ENCODE peak calls at places on chromosomes 6 and 20, in six cellular contexts. One of them, this sample, is unnamed.

GRCh38 chr6:56831334-56831733 is 123.6 kb upstream of the BEND6 start:
- DNase-seq in cardiac muscle cell: peak; percentile 49
- DNase-seq in activated CD4-positive, alpha-beta T cell treated with anti-CD3 and anti-CD28 coated beads for 4 hours: no peak
- DNase-seq in posterior vena cava: no peak
- DNase-seq in WERI-Rb-1: no peak
- DNase-seq in WTC11: no peak
- DNase-seq in this sample: no peak

GRCh38 chr6:112282217-112282616 is 27.9 kb upstream of the LAMA4 start:
- DNase-seq in activated CD4-positive, alpha-beta T cell treated with anti-CD3 and anti-CD28 coated beads for 4 hours: no peak
- DNase-seq in WERI-Rb-1: peak; percentile 25
- DNase-seq in posterior vena cava: no peak
- DNase-seq in WTC11: peak; percentile 16
- DNase-seq in cardiac muscle cell: peak; percentile 91
- DNase-seq in this sample: no peak

GRCh38 chr6:158654498-158654897 is 4.6 kb downstream of the SYTL3 start:
- DNase-seq in cardiac muscle cell: peak; percentile 47
- DNase-seq in posterior vena cava: peak; percentile 92
- DNase-seq in WERI-Rb-1: peak; percentile 75
- DNase-seq in activated CD4-positive, alpha-beta T cell treated with anti-CD3 and anti-CD28 coated beads for 4 hours: no peak
- DNase-seq in WTC11: no peak
- DNase-seq in this sample: no peak

GRCh38 chr20:56361888-56362287 is 3.1 kb downstream of the FAM210B start:
- DNase-seq in posterior vena cava: no peak
- DNase-seq in WERI-Rb-1: no peak
- DNase-seq in WTC11: no peak
- DNase-seq in activated CD4-positive, alpha-beta T cell treated with anti-CD3 and anti-CD28 coated beads for 4 hours: no peak
- DNase-seq in cardiac muscle cell: no peak
- DNase-seq in this sample: no peak

GRCh38 chr6:128346569-128346968 is 173.8 kb downstream of the PTPRK start:
- DNase-seq in cardiac muscle cell: no peak
- DNase-seq in activated CD4-positive, alpha-beta T cell treated with anti-CD3 and anti-CD28 coated beads for 4 hours: no peak
- DNase-seq in posterior vena cava: no peak
- DNase-seq in WERI-Rb-1: no peak
- DNase-seq in WTC11: no peak
- DNase-seq in this sample: no peak

GRCh38 chr20:49187330-49188100 is 619 bp downstream of the STAU1 start:
- DNase-seq in cardiac muscle cell: peak; percentile 38
- DNase-seq in WERI-Rb-1: peak; percentile 13
- DNase-seq in posterior vena cava: no peak
- DNase-seq in WTC11: no peak
- DNase-seq in activated CD4-positive, alpha-beta T cell treated with anti-CD3 and anti-CD28 coated beads for 4 hours: peak; percentile 13
- DNase-seq in this sample: no peak

GRCh38 chr20:32839227-32839981 is 19.3 kb upstream of the EFCAB8 start:
- DNase-seq in WTC11: no peak
- DNase-seq in posterior vena cava: no peak
- DNase-seq in activated CD4-positive, alpha-beta T cell treated with anti-CD3 and anti-CD28 coated beads for 4 hours: no peak
- DNase-seq in WERI-Rb-1: no peak
- DNase-seq in cardiac muscle cell: no peak
- DNase-seq in this sample: no peak

GRCh38 chr20:47353224-47353696 is 3.2 kb downstream of the ZMYND8 start:
- DNase-seq in WTC11: no peak
- DNase-seq in cardiac muscle cell: no peak
- DNase-seq in WERI-Rb-1: no peak
- DNase-seq in activated CD4-positive, alpha-beta T cell treated with anti-CD3 and anti-CD28 coated beads for 4 hours: no peak
- DNase-seq in posterior vena cava: no peak
- DNase-seq in this sample: no peak

GRCh38 chr6:6742535-6742934 is 154.0 kb downstream of the LY86 start:
- DNase-seq in posterior vena cava: no peak
- DNase-seq in WTC11: no peak
- DNase-seq in activated CD4-positive, alpha-beta T cell treated with anti-CD3 and anti-CD28 coated beads for 4 hours: no peak
- DNase-seq in WERI-Rb-1: peak; percentile 91
- DNase-seq in cardiac muscle cell: no peak
- DNase-seq in this sample: no peak

GRCh38 chr6:151962246-151962846 is 154.9 kb downstream of the ESR1 start:
- DNase-seq in cardiac muscle cell: no peak
- DNase-seq in posterior vena cava: no peak
- DNase-seq in activated CD4-positive, alpha-beta T cell treated with anti-CD3 and anti-CD28 coated beads for 4 hours: no peak
- DNase-seq in WTC11: no peak
- DNase-seq in WERI-Rb-1: no peak
- DNase-seq in this sample: no peak

GRCh38 chr20:52031574-52032303 is 159.8 kb downstream of the ZFP64 start:
- DNase-seq in activated CD4-positive, alpha-beta T cell treated with anti-CD3 and anti-CD28 coated beads for 4 hours: no peak
- DNase-seq in WTC11: no peak
- DNase-seq in WERI-Rb-1: no peak
- DNase-seq in cardiac muscle cell: no peak
- DNase-seq in posterior vena cava: no peak
- DNase-seq in this sample: no peak

GRCh38 chr20:24132246-24132645 is 143.7 kb upstream of the GGTLC1 start:
- DNase-seq in WTC11: no peak
- DNase-seq in cardiac muscle cell: peak; percentile 28
- DNase-seq in posterior vena cava: no peak
- DNase-seq in WERI-Rb-1: no peak
- DNase-seq in activated CD4-positive, alpha-beta T cell treated with anti-CD3 and anti-CD28 coated beads for 4 hours: no peak
- DNase-seq in this sample: no peak

GRCh38 chr6:28824793-28825731 is 98.7 kb downstream of the TRIM27 start:
- DNase-seq in activated CD4-positive, alpha-beta T cell treated with anti-CD3 and anti-CD28 coated beads for 4 hours: no peak
- DNase-seq in WTC11: no peak
- DNase-seq in WERI-Rb-1: no peak
- DNase-seq in posterior vena cava: no peak
- DNase-seq in cardiac muscle cell: no peak
- DNase-seq in this sample: no peak

GRCh38 chr6:42714098-42714761 is 8.2 kb downstream of the PRPH2 start:
- DNase-seq in posterior vena cava: peak; percentile 16
- DNase-seq in WTC11: no peak
- DNase-seq in WERI-Rb-1: no peak
- DNase-seq in activated CD4-positive, alpha-beta T cell treated with anti-CD3 and anti-CD28 coated beads for 4 hours: no peak
- DNase-seq in cardiac muscle cell: no peak
- DNase-seq in this sample: no peak

GRCh38 chr20:4509825-4510522 is 211.7 kb upstream of the PRND start:
- DNase-seq in posterior vena cava: no peak
- DNase-seq in cardiac muscle cell: no peak
- DNase-seq in activated CD4-positive, alpha-beta T cell treated with anti-CD3 and anti-CD28 coated beads for 4 hours: no peak
- DNase-seq in WERI-Rb-1: no peak
- DNase-seq in WTC11: no peak
- DNase-seq in this sample: no peak

GRCh38 chr6:119543332-119543731 is 193.8 kb upstream of the MAN1A1 start:
- DNase-seq in WERI-Rb-1: no peak
- DNase-seq in cardiac muscle cell: no peak
- DNase-seq in activated CD4-positive, alpha-beta T cell treated with anti-CD3 and anti-CD28 coated beads for 4 hours: no peak
- DNase-seq in WTC11: no peak
- DNase-seq in posterior vena cava: no peak
- DNase-seq in this sample: no peak

GRCh38 chr6:46925563-46926253 is 4.0 kb upstream of the ADGRF5 start:
- DNase-seq in WTC11: no peak
- DNase-seq in WERI-Rb-1: no peak
- DNase-seq in cardiac muscle cell: no peak
- DNase-seq in posterior vena cava: peak; percentile 91
- DNase-seq in activated CD4-positive, alpha-beta T cell treated with anti-CD3 and anti-CD28 coated beads for 4 hours: no peak
- DNase-seq in this sample: no peak

GRCh38 chr20:50379049-50379990 is 130.9 kb upstream of the PTPN1 start:
- DNase-seq in activated CD4-positive, alpha-beta T cell treated with anti-CD3 and anti-CD28 coated beads for 4 hours: no peak
- DNase-seq in posterior vena cava: peak; percentile 96
- DNase-seq in WTC11: no peak
- DNase-seq in WERI-Rb-1: no peak
- DNase-seq in cardiac muscle cell: no peak
- DNase-seq in this sample: no peak

GRCh38 chr6:52929321-52930164 is 20.0 kb upstream of the GSTA3 start:
- DNase-seq in cardiac muscle cell: no peak
- DNase-seq in activated CD4-positive, alpha-beta T cell treated with anti-CD3 and anti-CD28 coated beads for 4 hours: no peak
- DNase-seq in WTC11: no peak
- DNase-seq in posterior vena cava: no peak
- DNase-seq in WERI-Rb-1: no peak
- DNase-seq in this sample: no peak

GRCh38 chr6:44052419-44053011 is 74.7 kb downstream of the MRPL14 start:
- DNase-seq in WTC11: peak; percentile 60
- DNase-seq in WERI-Rb-1: no peak
- DNase-seq in posterior vena cava: no peak
- DNase-seq in cardiac muscle cell: no peak
- DNase-seq in activated CD4-positive, alpha-beta T cell treated with anti-CD3 and anti-CD28 coated beads for 4 hours: no peak
- DNase-seq in this sample: no peak

GRCh38 chr6:135680964-135681913 is 170.3 kb upstream of the PDE7B start:
- DNase-seq in posterior vena cava: no peak
- DNase-seq in activated CD4-positive, alpha-beta T cell treated with anti-CD3 and anti-CD28 coated beads for 4 hours: no peak
- DNase-seq in WTC11: no peak
- DNase-seq in WERI-Rb-1: no peak
- DNase-seq in cardiac muscle cell: no peak
- DNase-seq in this sample: no peak

GRCh38 chr6:32148722-32149576 is 2.8 kb downstream of the PRRT1 start:
- DNase-seq in activated CD4-positive, alpha-beta T cell treated with anti-CD3 and anti-CD28 coated beads for 4 hours: peak; percentile 70
- DNase-seq in WERI-Rb-1: no peak
- DNase-seq in posterior vena cava: peak; percentile 90
- DNase-seq in WTC11: peak; percentile 96
- DNase-seq in cardiac muscle cell: no peak
- DNase-seq in this sample: peak; percentile 76

GRCh38 chr20:1860446-1860845 is 34.8 kb upstream of the SIRPA start:
- DNase-seq in WTC11: no peak
- DNase-seq in cardiac muscle cell: no peak
- DNase-seq in WERI-Rb-1: no peak
- DNase-seq in activated CD4-positive, alpha-beta T cell treated with anti-CD3 and anti-CD28 coated beads for 4 hours: no peak
- DNase-seq in posterior vena cava: no peak
- DNase-seq in this sample: no peak

GRCh38 chr6:134090591-134090990 is 38.2 kb upstream of the SLC2A12 start:
- DNase-seq in posterior vena cava: no peak
- DNase-seq in WTC11: no peak
- DNase-seq in activated CD4-positive, alpha-beta T cell treated with anti-CD3 and anti-CD28 coated beads for 4 hours: no peak
- DNase-seq in cardiac muscle cell: no peak
- DNase-seq in WERI-Rb-1: no peak
- DNase-seq in this sample: no peak

GRCh38 chr6:106749611-106750010 is 120.2 kb downstream of the QRSL1 start:
- DNase-seq in posterior vena cava: no peak
- DNase-seq in WERI-Rb-1: no peak
- DNase-seq in cardiac muscle cell: no peak
- DNase-seq in activated CD4-positive, alpha-beta T cell treated with anti-CD3 and anti-CD28 coated beads for 4 hours: no peak
- DNase-seq in WTC11: no peak
- DNase-seq in this sample: no peak

GRCh38 chr6:24274441-24275083 is 83.3 kb downstream of the DCDC2 start:
- DNase-seq in activated CD4-positive, alpha-beta T cell treated with anti-CD3 and anti-CD28 coated beads for 4 hours: no peak
- DNase-seq in WERI-Rb-1: no peak
- DNase-seq in cardiac muscle cell: peak; percentile 48
- DNase-seq in posterior vena cava: no peak
- DNase-seq in WTC11: no peak
- DNase-seq in this sample: no peak

GRCh38 chr6:170024940-170025339 is 265.9 kb downstream of the DLL1 start:
- DNase-seq in WTC11: no peak
- DNase-seq in posterior vena cava: peak; percentile 0
- DNase-seq in cardiac muscle cell: no peak
- DNase-seq in WERI-Rb-1: no peak
- DNase-seq in activated CD4-positive, alpha-beta T cell treated with anti-CD3 and anti-CD28 coated beads for 4 hours: no peak
- DNase-seq in this sample: no peak

GRCh38 chr6:164396071-164397047 is 913.0 kb downstream of the C6orf118 start:
- DNase-seq in activated CD4-positive, alpha-beta T cell treated with anti-CD3 and anti-CD28 coated beads for 4 hours: no peak
- DNase-seq in posterior vena cava: no peak
- DNase-seq in WERI-Rb-1: no peak
- DNase-seq in cardiac muscle cell: no peak
- DNase-seq in WTC11: no peak
- DNase-seq in this sample: peak; percentile 20

GRCh38 chr20:48721324-48722001 is 106.3 kb downstream of the PREX1 start:
- DNase-seq in WERI-Rb-1: no peak
- DNase-seq in activated CD4-positive, alpha-beta T cell treated with anti-CD3 and anti-CD28 coated beads for 4 hours: no peak
- DNase-seq in WTC11: no peak
- DNase-seq in posterior vena cava: no peak
- DNase-seq in cardiac muscle cell: no peak
- DNase-seq in this sample: no peak

GRCh38 chr6:121504227-121504626 is 68.8 kb downstream of the GJA1 start:
- DNase-seq in WERI-Rb-1: no peak
- DNase-seq in posterior vena cava: no peak
- DNase-seq in WTC11: no peak
- DNase-seq in cardiac muscle cell: no peak
- DNase-seq in activated CD4-positive, alpha-beta T cell treated with anti-CD3 and anti-CD28 coated beads for 4 hours: no peak
- DNase-seq in this sample: no peak

GRCh38 chr20:23879811-23880374 is 345 bp upstream of the CST5 start:
- DNase-seq in WTC11: no peak
- DNase-seq in cardiac muscle cell: no peak
- DNase-seq in activated CD4-positive, alpha-beta T cell treated with anti-CD3 and anti-CD28 coated beads for 4 hours: no peak
- DNase-seq in WERI-Rb-1: no peak
- DNase-seq in posterior vena cava: no peak
- DNase-seq in this sample: no peak

GRCh38 chr6:6806793-6807518 is 218.4 kb downstream of the LY86 start:
- DNase-seq in WTC11: no peak
- DNase-seq in WERI-Rb-1: no peak
- DNase-seq in activated CD4-positive, alpha-beta T cell treated with anti-CD3 and anti-CD28 coated beads for 4 hours: no peak
- DNase-seq in cardiac muscle cell: no peak
- DNase-seq in posterior vena cava: peak; percentile 89
- DNase-seq in this sample: no peak

GRCh38 chr6:47483853-47484546 is 6.4 kb downstream of the CD2AP start:
- DNase-seq in cardiac muscle cell: no peak
- DNase-seq in WTC11: no peak
- DNase-seq in posterior vena cava: no peak
- DNase-seq in WERI-Rb-1: no peak
- DNase-seq in activated CD4-positive, alpha-beta T cell treated with anti-CD3 and anti-CD28 coated beads for 4 hours: no peak
- DNase-seq in this sample: no peak

GRCh38 chr6:56946368-56946767 is 8.5 kb upstream of the BEND6 start:
- DNase-seq in cardiac muscle cell: no peak
- DNase-seq in posterior vena cava: no peak
- DNase-seq in WERI-Rb-1: no peak
- DNase-seq in activated CD4-positive, alpha-beta T cell treated with anti-CD3 and anti-CD28 coated beads for 4 hours: no peak
- DNase-seq in WTC11: no peak
- DNase-seq in this sample: no peak

GRCh38 chr6:168122011-168122410 is 43.0 kb upstream of the FRMD1 start:
- DNase-seq in WERI-Rb-1: no peak
- DNase-seq in activated CD4-positive, alpha-beta T cell treated with anti-CD3 and anti-CD28 coated beads for 4 hours: no peak
- DNase-seq in WTC11: no peak
- DNase-seq in posterior vena cava: peak; percentile 65
- DNase-seq in cardiac muscle cell: no peak
- DNase-seq in this sample: no peak

GRCh38 chr20:20525756-20526155 is 157.9 kb downstream of the INSM1 start:
- DNase-seq in WTC11: no peak
- DNase-seq in cardiac muscle cell: no peak
- DNase-seq in posterior vena cava: no peak
- DNase-seq in activated CD4-positive, alpha-beta T cell treated with anti-CD3 and anti-CD28 coated beads for 4 hours: no peak
- DNase-seq in WERI-Rb-1: no peak
- DNase-seq in this sample: no peak

GRCh38 chr20:48483667-48484066 is 344.1 kb downstream of the PREX1 start:
- DNase-seq in activated CD4-positive, alpha-beta T cell treated with anti-CD3 and anti-CD28 coated beads for 4 hours: no peak
- DNase-seq in WTC11: no peak
- DNase-seq in WERI-Rb-1: no peak
- DNase-seq in cardiac muscle cell: no peak
- DNase-seq in posterior vena cava: peak; percentile 36
- DNase-seq in this sample: no peak

GRCh38 chr6:33604941-33605854 is 15.9 kb upstream of the ITPR3 start:
- DNase-seq in posterior vena cava: no peak
- DNase-seq in WTC11: no peak
- DNase-seq in WERI-Rb-1: no peak
- DNase-seq in activated CD4-positive, alpha-beta T cell treated with anti-CD3 and anti-CD28 coated beads for 4 hours: no peak
- DNase-seq in cardiac muscle cell: no peak
- DNase-seq in this sample: no peak

GRCh38 chr6:88135578-88136114 is 30.5 kb downstream of the CNR1 start:
- DNase-seq in WTC11: no peak
- DNase-seq in WERI-Rb-1: peak; percentile 23
- DNase-seq in posterior vena cava: no peak
- DNase-seq in cardiac muscle cell: no peak
- DNase-seq in activated CD4-positive, alpha-beta T cell treated with anti-CD3 and anti-CD28 coated beads for 4 hours: no peak
- DNase-seq in this sample: no peak

This sample was measured in CD4-positive, CD25-positive, alpha-beta regulatory T cell.